ENCODE peak calls at places on chromosomes 13 and 19, in eight cellular contexts. E is left lung; B is SJCRH30; I is endodermal cell; K is SK-N-SH; N is breast epithelium; M is CD4-positive, alpha-beta memory T cell; T is neuronal stem cell. X is an unnamed sample.

GRCh38 chr13:66501187-66501586 is 728.9 kb downstream of the PCDH9 start:
- DNase-seq in E (no peak), B (no peak), I (no peak), K (no peak), N (no peak), M (no peak), T (no peak), X (no peak)

GRCh38 chr13:36475468-36475867 is 43.2 kb downstream of the CCNA1 start:
- DNase-seq in E (no peak), B (peak; percentile 21), I (peak; percentile 80), K (peak; percentile 9), N (no peak), M (no peak), T (no peak), X (no peak)

GRCh38 chr19:8251025-8251472 is 41.9 kb downstream of the CERS4 start:
- DNase-seq in E (peak; percentile 86), B (no peak), I (no peak), K (no peak), N (peak; percentile 81), M (no peak), T (no peak), X (peak; percentile 63)

GRCh38 chr19:45444318-45445041 is 20.8 kb upstream of the ERCC1 start:
- DNase-seq in E (peak; percentile 99), B (peak; percentile 90), I (peak; percentile 97), K (peak; percentile 95), N (peak; percentile 96), M (peak; percentile 85), T (peak; percentile 88), X (peak; percentile 51)

GRCh38 chr19:18464646-18465045 is 26.7 kb upstream of the ISYNA1 start:
- DNase-seq in E (peak; percentile 52), B (no peak), I (no peak), K (no peak), N (peak; percentile 80), M (no peak), T (no peak), X (peak; percentile 19)

GRCh38 chr13:77034883-77035282 is 7.9 kb upstream of the FBXL3 start:
- DNase-seq in E (no peak), B (no peak), I (no peak), K (no peak), N (no peak), M (no peak), T (no peak), X (no peak)

GRCh38 chr13:32016631-32017030 is 14.9 kb upstream of the FRY start:
- DNase-seq in E (no peak), B (no peak), I (no peak), K (no peak), N (no peak), M (no peak), T (no peak), X (no peak)

GRCh38 chr19:18659281-18660050 is 22.6 kb downstream of the KLHL26 start:
- DNase-seq in E (no peak), B (no peak), I (peak; percentile 42), K (peak; percentile 74), N (no peak), M (no peak), T (no peak), X (no peak)

GRCh38 chr19:18203408-18203862 is 407 bp downstream of the RAB3A start:
- DNase-seq in E (peak; percentile 85), B (peak; percentile 30), I (no peak), K (peak; percentile 69), N (no peak), M (no peak), T (no peak), X (peak; percentile 47)

GRCh38 chr13:108176685-108177274 is 38.6 kb downstream of the LIG4 start:
- DNase-seq in E (no peak), B (peak; percentile 26), I (peak; percentile 85), K (peak; percentile 46), N (no peak), M (peak; percentile 36), T (no peak), X (no peak)

GRCh38 chr13:91184244-91184926 is 163.1 kb upstream of the MIR17HG start:
- DNase-seq in E (no peak), B (peak; percentile 77), I (no peak), K (no peak), N (no peak), M (no peak), T (no peak), X (no peak)

GRCh38 chr13:32530841-32531253 is 7.7 kb downstream of the N4BP2L2 start:
- DNase-seq in E (no peak), B (no peak), I (no peak), K (no peak), N (no peak), M (peak; percentile 24), T (no peak), X (no peak)

GRCh38 chr19:54010474-54010873 is 19.0 kb downstream of the CACNG6 start:
- DNase-seq in E (no peak), B (no peak), I (no peak), K (no peak), N (no peak), M (no peak), T (no peak), X (no peak)

GRCh38 chr13:58087566-58087965 is 456.0 kb downstream of the PCDH17 start:
- DNase-seq in E (no peak), B (no peak), I (no peak), K (no peak), N (no peak), M (no peak), T (no peak), X (no peak)

GRCh38 chr19:47350599-47350998 is 1.5 kb downstream of the DHX34 start:
- DNase-seq in E (no peak), B (no peak), I (no peak), K (no peak), N (no peak), M (no peak), T (no peak), X (no peak)

GRCh38 chr13:41597348-41598041 is 140.1 kb downstream of the RGCC start:
- DNase-seq in E (no peak), B (no peak), I (no peak), K (no peak), N (no peak), M (no peak), T (no peak), X (no peak)

GRCh38 chr13:41648314-41648935 is 191.1 kb downstream of the RGCC start:
- DNase-seq in E (no peak), B (no peak), I (no peak), K (no peak), N (no peak), M (no peak), T (no peak), X (no peak)

GRCh38 chr19:39403331-39404312 is 3.0 kb upstream of the ZFP36 start:
- DNase-seq in E (peak; percentile 100), B (peak; percentile 95), I (peak; percentile 92), K (no peak), N (peak; percentile 99), M (peak; percentile 94), T (peak; percentile 89), X (peak; percentile 30)

GRCh38 chr13:83085186-83085900 is 796.9 kb downstream of the SLITRK1 start:
- DNase-seq in E (no peak), B (no peak), I (no peak), K (no peak), N (no peak), M (no peak), T (no peak), X (no peak)

GRCh38 chr19:4980838-4981680 is 12.1 kb downstream of the KDM4B start:
- DNase-seq in E (no peak), B (no peak), I (peak; percentile 74), K (peak; percentile 75), N (no peak), M (no peak), T (no peak), X (no peak)

GRCh38 chr19:4977299-4978174 is 8.6 kb downstream of the KDM4B start:
- DNase-seq in E (no peak), B (peak; percentile 71), I (no peak), K (peak; percentile 81), N (no peak), M (no peak), T (no peak), X (no peak)

GRCh38 chr19:4981681-4981958 is 12.7 kb downstream of the KDM4B start:
- DNase-seq in E (no peak), B (no peak), I (no peak), K (peak; percentile 24), N (no peak), M (no peak), T (no peak), X (no peak)

GRCh38 chr19:4979211-4979807 is 10.4 kb downstream of the KDM4B start:
- DNase-seq in E (no peak), B (no peak), I (no peak), K (peak; percentile 20), N (no peak), M (no peak), T (no peak), X (no peak)

GRCh38 chr19:4980087-4980486 is 11.2 kb downstream of the KDM4B start:
- DNase-seq in E (no peak), B (no peak), I (no peak), K (peak; percentile 32), N (no peak), M (no peak), T (no peak), X (no peak)
- H3K27ac ChIP-seq in E (no peak overlapping the region), B (no peak overlapping the region), I (no peak overlapping the region), K (no peak overlapping the region), N (no peak overlapping the region), M (no peak overlapping the region), T (no peak overlapping the region), X (no peak overlapping the region)

GRCh38 chr13:74246398-74246975 is 112.3 kb upstream of the KLF12 start:
- DNase-seq in E (no peak), B (no peak), I (no peak), K (no peak), N (no peak), M (no peak), T (no peak), X (no peak)
- H3K27ac ChIP-seq in E (no peak overlapping the region), B (no peak overlapping the region), I (no peak overlapping the region), K (no peak overlapping the region), N (no peak overlapping the region), M (peak overlapping the region; percentile 54), T (no peak overlapping the region), X (no peak overlapping the region)

GRCh38 chr19:1401138-1401888 is at the start of gene GAMT:
- DNase-seq in E (peak; percentile 83), B (peak; percentile 37), I (peak; percentile 77), K (peak; percentile 98), N (no peak), M (peak; percentile 60), T (peak; percentile 46), X (no peak)
- H3K27ac ChIP-seq in E (no peak within 1 kb of the TSS), B (no peak within 1 kb of the TSS), I (no peak within 1 kb of the TSS), K (no peak within 1 kb of the TSS), N (peak within 1 kb of the TSS; percentile 60), M (no peak within 1 kb of the TSS), T (no peak within 1 kb of the TSS), X (peak within 1 kb of the TSS; percentile 46)

GRCh38 chr13:24672141-24673132 is 7.8 kb upstream of the ATP12A start:
- DNase-seq in E (no peak), B (no peak), I (peak; percentile 36), K (no peak), N (no peak), M (no peak), T (no peak), X (no peak)

GRCh38 chr13:24670927-24671326 is 9.3 kb upstream of the ATP12A start:
- DNase-seq in E (no peak), B (no peak), I (peak; percentile 87), K (peak; percentile 49), N (no peak), M (no peak), T (peak; percentile 45), X (no peak)

GRCh38 chr13:24670174-24670573 is 10.0 kb upstream of the ATP12A start:
- DNase-seq in E (no peak), B (no peak), I (no peak), K (no peak), N (no peak), M (no peak), T (no peak), X (no peak)

GRCh38 chr13:24668955-24669354 is 11.3 kb upstream of the ATP12A start:
- DNase-seq in E (peak; percentile 80), B (no peak), I (peak; percentile 34), K (no peak), N (no peak), M (no peak), T (no peak), X (no peak)

GRCh38 chr13:24671367-24672117 is 8.7 kb upstream of the ATP12A start:
- DNase-seq in E (no peak), B (peak; percentile 44), I (peak; percentile 84), K (peak; percentile 82), N (no peak), M (peak; percentile 29), T (peak; percentile 48), X (no peak)
- H3K27ac ChIP-seq in E (peak overlapping the region; percentile 46), B (no peak overlapping the region), I (no peak overlapping the region), K (no peak overlapping the region), N (peak overlapping the region; percentile 60), M (no peak overlapping the region), T (no peak overlapping the region), X (no peak overlapping the region)

X was measured in caudate nucleus.